ENCODE peak calls at places on chromosomes 12 and 14, in four cellular contexts. T is ovary, W is tibial artery, D is cardiac muscle cell. O is an unnamed sample.

GRCh38 chr12:69131073-69131472 is 108.3 kb upstream of the CPSF6 start:
- DNase-seq in T (no peak), W (no peak), D (no peak), O (no peak)

GRCh38 chr12:113332688-113333087 is 2.2 kb downstream of the SLC8B1 start:
- DNase-seq in T (no peak), W (no peak), D (no peak), O (no peak)

GRCh38 chr14:21449899-21450216 is 6.1 kb downstream of the CHD8 start:
- DNase-seq in T (no peak), W (no peak), D (no peak), O (no peak)

GRCh38 chr12:117098361-117099217 is 627 bp downstream of the TESC start:
- DNase-seq in T (no peak), W (no peak), D (no peak), O (no peak)

GRCh38 chr12:21538259-21538658 is 12.2 kb downstream of the SPX start:
- DNase-seq in T (no peak), W (no peak), D (no peak), O (no peak)

GRCh38 chr12:118237053-118237665 is 101.2 kb downstream of the PEBP1 start:
- DNase-seq in T (no peak), W (no peak), D (no peak), O (no peak)

GRCh38 chr12:49801141-49802063 is 26.8 kb downstream of the NCKAP5L start:
- DNase-seq in T (no peak), W (no peak), D (no peak), O (no peak)

GRCh38 chr12:66862586-66862985 is 183.7 kb upstream of the GRIP1 start:
- DNase-seq in T (no peak), W (no peak), D (no peak), O (no peak)

GRCh38 chr12:62799126-62799736 is 135.7 kb downstream of the PPM1H start:
- DNase-seq in T (peak; percentile 64), W (peak; percentile 57), D (peak; percentile 83), O (peak; percentile 76)

GRCh38 chr14:51095854-51096823 is 1.2 kb upstream of the TRIM9 start:
- DNase-seq in T (peak; percentile 34), W (peak; percentile 67), D (no peak), O (peak; percentile 54)

GRCh38 chr12:18158774-18159557 is 69.0 kb upstream of the RERGL start:
- DNase-seq in T (no peak), W (no peak), D (peak; percentile 58), O (peak; percentile 45)

GRCh38 chr12:30988086-30988485 is 61.5 kb downstream of the TSPAN11 start:
- DNase-seq in T (no peak), W (no peak), D (no peak), O (no peak)

GRCh38 chr12:58915634-58916033 is 4.7 kb downstream of the LRIG3 start:
- DNase-seq in T (peak; percentile 26), W (no peak), D (peak; percentile 63), O (peak; percentile 37)

GRCh38 chr14:99450266-99450665 is 30.4 kb downstream of the SETD3 start:
- DNase-seq in T (no peak), W (no peak), D (no peak), O (no peak)

GRCh38 chr12:125125271-125125670 is 60.0 kb downstream of the AACS start:
- DNase-seq in T (no peak), W (no peak), D (no peak), O (no peak)

GRCh38 chr12:107759410-107759809 is 1.5 kb downstream of the PRDM4 start:
- DNase-seq in T (no peak), W (no peak), D (no peak), O (peak; percentile 82)

GRCh38 chr12:108304633-108305032 is 34.5 kb downstream of the CMKLR1 start:
- DNase-seq in T (no peak), W (no peak), D (peak; percentile 12), O (no peak)

GRCh38 chr12:76329163-76329562 is 19.1 kb downstream of the BBS10 start:
- DNase-seq in T (no peak), W (no peak), D (no peak), O (peak; percentile 80)

GRCh38 chr14:21894003-21894897 is 220.6 kb upstream of the OR4E1 start:
- DNase-seq in T (no peak), W (no peak), D (peak; percentile 15), O (no peak)

GRCh38 chr12:108337235-108338223 is 1.6 kb downstream of the CMKLR1 start:
- DNase-seq in T (no peak), W (peak; percentile 52), D (peak; percentile 20), O (peak; percentile 42)

GRCh38 chr14:52253503-52253902 is 14.0 kb upstream of the PTGDR start:
- DNase-seq in T (no peak), W (no peak), D (no peak), O (no peak)

DNA sequence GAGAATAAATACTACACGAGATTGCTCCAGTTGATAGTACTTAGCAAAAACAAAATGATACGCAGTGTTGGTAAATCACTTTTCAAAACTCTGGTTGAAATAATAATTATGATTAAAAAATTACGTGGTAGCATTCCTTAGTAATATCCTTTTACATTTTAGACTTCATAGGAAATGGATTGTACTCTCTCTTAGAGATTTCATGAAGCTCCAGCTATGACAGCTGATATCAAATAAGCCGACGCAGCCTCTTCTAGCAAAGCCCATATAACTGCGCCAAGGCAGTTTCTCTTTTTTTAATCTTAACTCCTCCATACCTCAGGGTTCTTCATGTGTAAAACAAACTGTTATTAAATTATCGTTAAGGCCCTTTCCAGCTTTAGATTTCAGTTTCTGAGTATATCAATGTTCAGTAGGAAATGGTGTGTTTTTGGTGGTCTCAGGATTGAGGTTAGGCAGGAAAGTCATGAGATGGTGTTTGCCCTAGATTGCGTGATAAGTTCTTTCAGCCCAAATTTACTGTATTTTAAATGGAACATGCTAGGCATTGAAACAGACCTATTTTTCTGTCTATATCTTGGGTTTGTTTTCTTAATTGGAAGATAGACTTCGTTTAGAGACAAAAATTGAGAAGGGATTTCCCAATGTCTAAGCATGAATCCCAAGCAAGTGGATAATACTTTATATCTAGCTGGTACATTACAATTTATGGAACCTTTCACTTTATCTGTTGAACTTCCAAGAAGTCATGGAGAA is 893 bp upstream of the CFL2 start:
- DNase-seq in T (no peak), W (no peak), D (no peak), O (no peak)
- H3K27ac ChIP-seq in T (peak overlapping the region; percentile 93), W (peak overlapping the region; percentile 95), D (no peak overlapping the region), O (peak overlapping the region; percentile 94)

DNA sequence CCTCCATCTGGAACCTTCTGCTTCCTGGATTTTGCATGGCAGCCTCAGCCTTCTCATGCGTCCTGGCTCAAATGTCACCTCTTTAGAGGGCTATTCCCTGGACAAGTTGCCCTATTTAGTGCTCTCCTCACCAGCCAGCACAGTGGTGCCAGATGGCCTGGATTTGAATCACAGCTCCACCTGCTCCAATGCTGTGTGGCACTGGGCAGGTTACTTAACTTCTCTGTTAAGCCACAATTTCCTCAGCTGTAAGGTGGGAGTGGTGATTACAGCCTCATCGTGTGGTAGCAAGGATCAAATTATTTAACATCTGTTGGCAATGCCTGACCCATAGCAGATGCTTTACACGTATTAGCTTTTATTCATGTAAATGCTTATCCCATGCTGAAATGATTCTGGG is 16.7 kb upstream of the POP5 start:
- DNase-seq in T (no peak), W (no peak), D (no peak), O (no peak)
- TF ChIP-seq CTCF in T (no peak), W (no peak), D (no peak), O (no peak)

GRCh38 chr14:76196980-76197379 is 45.3 kb downstream of the GPATCH2L start:
- DNase-seq in T (no peak), W (no peak), D (no peak), O (no peak)
- H3K36me3 ChIP-seq in T (no peaks in the 10 kb centered on the region), W (peaks cover 92% of the 10 kb centered on the region), D (peaks cover 65% of the 10 kb centered on the region), O (peaks cover 22% of the 10 kb centered on the region)

GRCh38 chr14:75259510-75259855 is 19.1 kb upstream of the FOS start:
- DNase-seq in T (no peak), W (no peak), D (no peak), O (peak; percentile 73)

GRCh38 chr14:75258079-75258802 is 20.4 kb upstream of the FOS start:
- DNase-seq in T (peak; percentile 84), W (peak; percentile 82), D (no peak), O (no peak)

GRCh38 chr14:75258803-75259509 is 19.7 kb upstream of the FOS start:
- DNase-seq in T (peak; percentile 100), W (peak; percentile 97), D (peak; percentile 99), O (peak; percentile 100)

GRCh38 chr14:75254901-75255300 is 23.7 kb upstream of the FOS start:
- DNase-seq in T (no peak), W (no peak), D (no peak), O (no peak)

GRCh38 chr14:75257241-75257640 is 21.4 kb upstream of the FOS start:
- DNase-seq in T (no peak), W (no peak), D (no peak), O (no peak)
- H3K27ac ChIP-seq in T (no peak overlapping the region), W (peak overlapping the region; percentile 99), D (peak overlapping the region; percentile 97), O (no peak overlapping the region)

DNA sequence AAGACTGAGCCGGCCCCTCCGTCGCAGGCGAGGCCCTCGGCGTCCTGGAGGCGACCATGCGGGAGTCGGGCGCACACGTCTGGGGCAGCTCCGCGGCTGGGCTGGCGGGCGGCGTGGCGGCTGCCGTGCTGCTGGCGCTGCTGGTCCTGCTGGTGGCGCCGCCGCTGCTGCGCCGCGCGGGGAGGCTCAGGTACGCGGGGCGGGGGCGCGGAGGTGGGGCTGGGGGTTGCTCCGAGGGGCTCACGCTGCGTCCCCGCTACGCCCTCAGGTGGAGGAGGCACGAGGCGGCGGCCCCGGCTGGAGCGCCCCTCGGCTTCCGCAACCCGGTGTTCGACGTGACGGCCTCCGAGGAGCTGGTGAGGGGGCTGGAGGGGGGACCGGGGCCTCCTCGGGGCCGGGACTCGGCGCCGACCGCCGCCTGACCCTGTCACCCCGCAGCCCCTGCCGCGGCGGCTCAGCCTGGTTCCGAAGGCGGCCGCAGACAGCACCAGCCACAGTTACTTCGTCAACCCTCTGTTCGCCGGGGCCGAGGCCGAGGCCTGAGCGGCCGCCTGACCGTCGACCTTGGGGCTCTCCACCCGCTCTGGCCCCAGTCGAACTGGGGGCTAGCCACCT is 7.8 kb downstream of the AMN start:
- DNase-seq in T (no peak), W (no peak), D (peak; percentile 48), O (no peak)
- TF ChIP-seq CTCF in T (no peak), W (no peak), D (no peak), O (no peak)

O was measured in brain microvascular endothelial cell.